ENCODE peak calls at places on chromosomes 12 and 14, in five cellular contexts. U is effector memory CD4-positive, alpha-beta T cell; N is CD8-positive, alpha-beta T cell; Y is aorta; F is colonic mucosa. J is an unnamed sample. For H3K4me1, the result is how much of the 10 kb centered on the place peaks cover.

GRCh38 chr12:106588771-106589170 is 6.0 kb downstream of the RFX4 start:
- DNase-seq in U (no peak), N (no peak), Y (no peak), F (no peak), J (no peak)

GRCh38 chr12:126384029-126384564 is 1318.9 kb downstream of the AACS start:
- DNase-seq in U (no peak), N (no peak), Y (no peak), F (no peak), J (no peak)

GRCh38 chr12:31590730-31591307 is at the start of gene DENND5B:
- DNase-seq in U (no peak), N (no peak), Y (peak), F (peak), J (no peak)

GRCh38 chr12:93614917-93615596 is 42.6 kb downstream of the SOCS2 start:
- DNase-seq in U (no peak), N (no peak), Y (no peak), F (no peak), J (no peak)

GRCh38 chr12:127240249-127240929 is 1026.6 kb upstream of the TMEM132C start:
- DNase-seq in U (no peak), N (no peak), Y (no peak), F (no peak), J (no peak)

GRCh38 chr12:63994704-63995103 is 150.2 kb downstream of the SRGAP1 start:
- DNase-seq in U (no peak), N (no peak), Y (no peak), F (no peak), J (no peak)

GRCh38 chr12:41073633-41074576 is 114.2 kb upstream of the PDZRN4 start:
- DNase-seq in U (no peak), N (no peak), Y (no peak), F (no peak), J (no peak)

GRCh38 chr14:97266653-97267052 is 469.5 kb downstream of the VRK1 start:
- DNase-seq in U (no peak), N (no peak), Y (no peak), F (no peak), J (no peak)

GRCh38 chr14:50061664-50062437 is 54.5 kb downstream of the VCPKMT start:
- DNase-seq in U (peak), N (peak), Y (peak), F (peak), J (no peak)

GRCh38 chr12:97283297-97283696 is 179.3 kb upstream of the RMST start:
- DNase-seq in U (no peak), N (no peak), Y (no peak), F (no peak), J (no peak)

GRCh38 chr12:8088574-8088973 is 6.5 kb downstream of the NECAP1 start:
- DNase-seq in U (peak), N (peak), Y (no peak), F (no peak), J (no peak)

GRCh38 chr12:52259850-52260249 is 14.6 kb upstream of the KRT86 start:
- DNase-seq in U (no peak), N (no peak), Y (no peak), F (no peak), J (no peak)

GRCh38 chr12:30866256-30866655 is 60.3 kb upstream of the TSPAN11 start:
- DNase-seq in U (no peak), N (no peak), Y (no peak), F (no peak), J (no peak)

GRCh38 chr12:795305-795704 is 42.9 kb downstream of the WNK1 start:
- DNase-seq in U (no peak), N (no peak), Y (no peak), F (no peak), J (no peak)

GRCh38 chr14:78091361-78091760 is 78.8 kb upstream of the NRXN3 start:
- DNase-seq in U (no peak), N (no peak), Y (no peak), F (no peak), J (no peak)

GRCh38 chr14:51211149-51211548 is 28.9 kb upstream of the TMX1 start:
- DNase-seq in U (no peak), N (no peak), Y (no peak), F (no peak), J (no peak)

GRCh38 chr12:111937429-111937828 is 75.5 kb downstream of the TMEM116 start:
- DNase-seq in U (no peak), N (no peak), Y (no peak), F (no peak), J (no peak)

GRCh38 chr14:30621354-30621953 is 665 bp upstream of the SCFD1 start:
- DNase-seq in U (no peak), N (no peak), Y (no peak), F (peak), J (no peak)

DNA sequence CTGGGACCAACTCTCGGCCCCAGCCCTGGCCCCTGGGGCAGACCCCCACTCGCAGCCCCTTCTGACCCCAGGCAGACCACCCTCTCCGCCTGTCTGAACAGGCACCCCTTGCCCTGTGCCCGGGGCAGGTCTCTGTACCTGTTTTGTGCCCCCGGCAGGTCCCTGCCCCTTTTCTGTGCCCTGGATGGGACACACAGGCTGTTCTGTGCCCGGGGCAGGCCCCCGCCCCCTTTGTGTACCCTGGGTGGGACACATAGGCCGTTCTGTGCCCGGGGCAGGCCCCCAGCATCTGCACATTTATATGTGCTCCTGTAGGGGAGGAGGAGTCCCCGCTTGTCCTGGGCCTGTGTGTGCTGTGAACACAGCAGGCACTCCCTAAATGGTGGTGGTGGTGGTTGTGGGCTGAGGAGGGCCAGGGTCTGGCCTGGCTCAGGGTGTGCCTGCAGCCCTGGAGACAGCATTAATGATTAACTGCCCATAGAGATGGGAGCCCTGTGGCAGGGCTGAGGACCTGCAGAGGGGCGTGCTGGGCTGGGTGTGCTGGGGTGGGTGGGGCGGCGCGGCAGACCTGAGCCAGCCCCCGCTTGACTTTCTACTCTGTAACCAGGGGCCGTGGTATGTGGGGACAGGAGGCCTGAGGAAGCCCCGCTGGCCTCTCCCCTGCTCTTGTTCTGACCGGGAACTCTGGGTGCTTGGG is 3.7 kb downstream of the FBRSL1 start:
- DNase-seq in U (no peak), N (no peak), Y (no peak), F (no peak), J (no peak)
- H3K27ac ChIP-seq in U (no peak), N (no peak), Y (no peak), F (no peak), J (peak)

GRCh38 chr14:52937306-52937705 is 13.5 kb downstream of the FERMT2 start:
- DNase-seq in U (no peak), N (no peak), Y (no peak), F (no peak), J (no peak)
- H3K4me3 ChIP-seq in U (no peak), N (no peak), Y (peak), F (no peak), J (no peak)

GRCh38 chr12:105234197-105234596 is 1.8 kb downstream of the APPL2 start:
- DNase-seq in U (no peak), N (no peak), Y (no peak), F (no peak), J (no peak)

GRCh38 chr12:105235299-105235746 is 651 bp downstream of the APPL2 start:
- DNase-seq in U (no peak), N (no peak), Y (no peak), F (no peak), J (no peak)

GRCh38 chr12:105237671-105238070 is 1.7 kb upstream of the APPL2 start:
- DNase-seq in U (no peak), N (no peak), Y (no peak), F (no peak), J (no peak)

GRCh38 chr12:105233045-105233905 is 2.7 kb downstream of the APPL2 start:
- DNase-seq in U (no peak), N (no peak), Y (no peak), F (no peak), J (no peak)

DNA sequence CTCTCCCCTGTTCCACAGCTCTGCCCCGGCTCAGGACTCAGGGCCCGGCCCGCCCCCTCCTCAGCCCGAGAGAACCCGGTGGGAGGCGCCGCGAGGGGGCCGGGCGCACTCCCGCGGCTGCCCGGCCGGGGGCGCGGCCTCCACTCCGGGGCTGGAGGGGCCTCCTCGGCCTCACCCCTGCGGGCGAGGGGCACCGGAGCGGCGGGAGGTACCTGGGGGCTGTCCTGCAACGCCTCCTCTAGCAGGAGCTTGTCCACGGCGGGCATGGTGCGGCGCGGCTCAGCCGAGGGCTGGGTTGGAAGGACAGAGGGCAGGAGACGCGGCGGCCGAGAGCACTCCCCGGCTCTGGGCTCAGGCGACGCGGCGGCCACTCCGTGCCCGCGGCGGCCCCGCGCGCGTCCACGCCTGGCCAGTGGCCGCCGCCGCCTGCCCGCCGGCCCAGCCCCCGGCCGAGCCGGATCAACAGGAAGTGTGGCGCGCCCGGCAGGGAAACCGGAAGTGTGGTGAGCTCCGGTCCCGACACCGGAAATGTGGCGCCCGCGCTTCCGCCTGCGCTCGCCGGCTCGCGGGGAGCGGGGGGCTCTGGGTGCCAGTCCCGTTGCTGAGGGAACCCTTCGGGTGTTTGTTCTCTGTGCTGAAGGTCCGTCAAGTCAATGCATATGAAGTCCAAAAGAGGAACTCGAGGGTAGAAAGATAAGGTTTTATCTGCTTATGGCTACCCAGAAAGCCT is at the start of gene APPL2:
- DNase-seq in U (peak), N (peak), Y (peak), F (peak), J (peak)
- H3K4me1 ChIP-seq in U (under half), N (under half), Y (under half), F (under half), J (under half)

GRCh38 chr14:100651999-100652508 is 64.8 kb upstream of the BEGAIN start:
- DNase-seq in U (no peak), N (no peak), Y (no peak), F (no peak), J (no peak)

GRCh38 chr14:100652739-100653138 is 65.5 kb upstream of the BEGAIN start:
- DNase-seq in U (no peak), N (no peak), Y (no peak), F (no peak), J (no peak)

GRCh38 chr14:100645986-100646314 is 58.7 kb upstream of the BEGAIN start:
- DNase-seq in U (no peak), N (no peak), Y (no peak), F (no peak), J (no peak)

GRCh38 chr14:100648474-100649172 is 61.4 kb upstream of the BEGAIN start:
- DNase-seq in U (no peak), N (no peak), Y (no peak), F (peak), J (no peak)

DNA sequence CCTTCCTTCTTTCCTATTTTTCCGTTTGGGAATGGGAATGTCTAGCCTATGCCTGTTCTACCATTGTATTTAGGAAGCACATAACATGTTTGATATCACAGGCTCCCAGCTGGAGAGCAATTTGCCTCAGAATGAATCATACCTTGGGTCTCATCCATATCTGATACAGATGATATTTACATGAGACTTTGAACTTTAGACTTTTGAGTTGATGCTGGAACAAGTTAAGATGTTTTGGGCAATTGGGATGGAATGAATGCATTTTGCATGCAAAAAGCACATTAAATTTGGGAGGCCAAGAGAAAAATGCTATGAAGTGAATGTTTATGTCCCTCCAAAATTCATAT is 61.9 kb upstream of the BEGAIN start:
- DNase-seq in U (no peak), N (no peak), Y (no peak), F (no peak), J (no peak)
- H3K27ac ChIP-seq in U (no peak), N (no peak), Y (no peak), F (peak), J (no peak)

GRCh38 chr12:26113194-26113654 is 11.6 kb downstream of the BHLHE41 start:
- DNase-seq in U (no peak), N (no peak), Y (no peak), F (peak), J (no peak)
- H3K4me3 ChIP-seq in U (no peak), N (no peak), Y (peak), F (no peak), J (peak)

J was measured in suprapubic skin.